ENCODE peak calls at places on chromosome 19, in four cellular contexts. W is cardiac fibroblast, I is left colon, M is astrocyte of the spinal cord. D is an unnamed sample.
A peak's percentile ranks its signal among the peaks of the same experiment; 100 is the strongest.

GRCh38 chr19:4933528-4933927 is 24.2 kb downstream of the UHRF1 start:
- DNase-seq in W (peak; percentile 26), I (peak; percentile 55), M (peak; percentile 58), D (peak; percentile 23)

GRCh38 chr19:33393286-33394005 is 19.9 kb downstream of the CEBPG start:
- DNase-seq in W (no peak), I (no peak), M (no peak), D (no peak)

GRCh38 chr19:18349524-18350128 is 9.2 kb downstream of the PGPEP1 start:
- DNase-seq in W (peak; percentile 75), I (no peak), M (peak; percentile 53), D (peak; percentile 77)

GRCh38 chr19:15758379-15758778 is 20.6 kb downstream of the OR10H3 start:
- DNase-seq in W (no peak), I (no peak), M (no peak), D (no peak)

GRCh38 chr19:3233831-3234230 is 9.4 kb downstream of the CELF5 start:
- DNase-seq in W (no peak), I (no peak), M (no peak), D (no peak)

GRCh38 chr19:2567580-2567979 is 91.7 kb downstream of the GADD45B start:
- DNase-seq in W (no peak), I (peak; percentile 77), M (no peak), D (no peak)

GRCh38 chr19:8367327-8368001 is 3.5 kb downstream of the ANGPTL4 start:
- DNase-seq in W (peak; percentile 97), I (peak; percentile 86), M (peak; percentile 96), D (peak; percentile 99)

GRCh38 chr19:54248016-54248601 is 5.5 kb upstream of the LILRA6 start:
- DNase-seq in W (peak; percentile 54), I (no peak), M (no peak), D (peak; percentile 51)

GRCh38 chr19:12974301-12975220 is 5.2 kb downstream of the DAND5 start:
- DNase-seq in W (no peak), I (no peak), M (no peak), D (no peak)

GRCh38 chr19:34253711-34254551 is 423 bp upstream of the GARRE1 start:
- DNase-seq in W (no peak), I (peak; percentile 84), M (peak; percentile 66), D (peak; percentile 64)

GRCh38 chr19:18464646-18465045 is 26.7 kb upstream of the ISYNA1 start:
- DNase-seq in W (peak; percentile 81), I (peak; percentile 87), M (peak; percentile 91), D (peak; percentile 98)

GRCh38 chr19:5086725-5087439 is 118.0 kb downstream of the KDM4B start:
- DNase-seq in W (no peak), I (no peak), M (no peak), D (no peak)

GRCh38 chr19:55253842-55254624 is 4.8 kb downstream of the PPP6R1 start:
- DNase-seq in W (no peak), I (no peak), M (no peak), D (no peak)

GRCh38 chr19:8481191-8481590 is 21.2 kb downstream of the PRAM1 start:
- DNase-seq in W (no peak), I (no peak), M (no peak), D (no peak)

GRCh38 chr19:53294786-53295441 is 27.4 kb upstream of the VN1R4 start:
- DNase-seq in W (peak; percentile 23), I (no peak), M (peak; percentile 18), D (no peak)

GRCh38 chr19:6802336-6803035 is 30.0 kb downstream of the VAV1 start:
- DNase-seq in W (peak; percentile 10), I (peak; percentile 73), M (no peak), D (no peak)

GRCh38 chr19:18098891-18099622 is 1.5 kb downstream of the MAST3 start:
- DNase-seq in W (no peak), I (no peak), M (no peak), D (no peak)

GRCh38 chr19:6890938-6891337 is 3.6 kb downstream of the ADGRE1 start:
- DNase-seq in W (no peak), I (no peak), M (no peak), D (no peak)

GRCh38 chr19:9863759-9864158 is 28.6 kb downstream of the PIN1 start:
- DNase-seq in W (no peak), I (no peak), M (no peak), D (no peak)

GRCh38 chr19:46192990-46193650 is 36.4 kb upstream of the IGFL1 start:
- DNase-seq in W (peak; percentile 83), I (no peak), M (peak; percentile 17), D (peak; percentile 41)

GRCh38 chr19:38182536-38183210 is 41.3 kb downstream of the DPF1 start:
- DNase-seq in W (no peak), I (no peak), M (no peak), D (no peak)

GRCh38 chr19:47111081-47111589 is 2.4 kb downstream of the ZC3H4 start:
- DNase-seq in W (no peak), I (no peak), M (no peak), D (peak; percentile 19)

GRCh38 chr19:6750062-6750461 is 10.6 kb downstream of the TRIP10 start:
- DNase-seq in W (no peak), I (peak; percentile 38), M (no peak), D (no peak)

GRCh38 chr19:3785464-3785937 is 680 bp downstream of the MATK start:
- DNase-seq in W (no peak), I (no peak), M (no peak), D (no peak)

GRCh38 chr19:42199440-42200115 is 17.9 kb downstream of the DEDD2 start:
- DNase-seq in W (no peak), I (peak; percentile 62), M (no peak), D (no peak)

GRCh38 chr19:15378529-15379082 is 981 bp downstream of the AKAP8 start:
- DNase-seq in W (peak; percentile 61), I (peak; percentile 58), M (peak; percentile 38), D (peak; percentile 69)

GRCh38 chr19:47310819-47311218 is 1.2 kb downstream of the C5AR1 start:
- DNase-seq in W (peak; percentile 73), I (no peak), M (no peak), D (peak; percentile 62)

GRCh38 chr19:1132625-1133383 is 29.0 kb downstream of the GPX4 start:
- DNase-seq in W (no peak), I (peak; percentile 50), M (no peak), D (no peak)

GRCh38 chr19:11597202-11598102 is at the start of gene ZNF627:
- DNase-seq in W (peak; percentile 99), I (peak; percentile 100), M (peak; percentile 98), D (peak; percentile 99)

GRCh38 chr19:584240-585001 is 5.3 kb upstream of the HCN2 start:
- DNase-seq in W (peak; percentile 35), I (no peak), M (peak; percentile 47), D (peak; percentile 58)

GRCh38 chr19:46471116-46471733 is at the start of gene PNMA8A:
- DNase-seq in W (peak; percentile 74), I (no peak), M (peak; percentile 78), D (peak; percentile 77)

GRCh38 chr19:56839665-56840451 is 668 bp downstream of the PEG3 start:
- DNase-seq in W (no peak), I (peak; percentile 89), M (no peak), D (peak; percentile 67)

GRCh38 chr19:48292798-48293197 is 22.9 kb downstream of the ZNF114 start:
- DNase-seq in W (peak; percentile 90), I (no peak), M (peak; percentile 82), D (peak; percentile 76)

GRCh38 chr19:40507892-40508291 is 41.1 kb downstream of the SPTBN4 start:
- DNase-seq in W (no peak), I (no peak), M (no peak), D (no peak)

GRCh38 chr19:13629687-13630357 is 123.5 kb upstream of the CACNA1A start:
- DNase-seq in W (peak; percentile 64), I (no peak), M (peak; percentile 46), D (peak; percentile 10)

GRCh38 chr19:13848811-13849241 is 28.1 kb upstream of the NANOS3 start:
- DNase-seq in W (no peak), I (no peak), M (no peak), D (no peak)

GRCh38 chr19:34224996-34225658 is 29.2 kb upstream of the GARRE1 start:
- DNase-seq in W (peak; percentile 51), I (no peak), M (peak; percentile 61), D (peak; percentile 63)

D was measured in choroid plexus epithelial cell.